ENCODE peak calls at places on chromosomes 6 and 20, in ten cellular contexts. J, N, D, E, H, Y, F, I, O and X are unnamed samples.

GRCh38 chr6:57097596-57097995 is 7.6 kb downstream of the ZNF451 start:
- DNase-seq in J (no peak), N (peak), D (peak), E (no peak), H (no peak), Y (no peak), F (no peak), I (peak), O (no peak), X (no peak)

GRCh38 chr6:101178748-101179147 is 214.8 kb upstream of the GRIK2 start:
- DNase-seq in J (no peak), N (no peak), D (no peak), E (no peak), H (no peak), Y (no peak), F (no peak), I (peak), O (no peak), X (no peak)

GRCh38 chr6:158211273-158212055 is 43.3 kb downstream of the GTF2H5 start:
- DNase-seq in J (no peak), N (peak), D (peak), E (no peak), H (no peak), Y (no peak), F (no peak), I (peak), O (no peak), X (no peak)

GRCh38 chr6:89432875-89433636 is at the start of gene ANKRD6:
- DNase-seq in J (peak), N (peak), D (peak), E (peak), H (peak), Y (peak), F (peak), I (peak), O (peak), X (peak)

GRCh38 chr6:107917468-107918375 is 40.3 kb downstream of the SEC63 start:
- DNase-seq in J (no peak), N (no peak), D (no peak), E (no peak), H (no peak), Y (no peak), F (no peak), I (no peak), O (peak), X (no peak)

GRCh38 chr20:54433653-54434052 is 41.7 kb upstream of the DOK5 start:
- DNase-seq in J (peak), N (no peak), D (no peak), E (no peak), H (no peak), Y (no peak), F (peak), I (no peak), O (no peak), X (no peak)

GRCh38 chr6:114344216-114344970 is 1.6 kb upstream of the HS3ST5 start:
- DNase-seq in J (no peak), N (no peak), D (no peak), E (no peak), H (no peak), Y (no peak), F (no peak), I (no peak), O (no peak), X (no peak)

GRCh38 chr6:40779399-40779798 is 192.2 kb upstream of the LRFN2 start:
- DNase-seq in J (no peak), N (peak), D (peak), E (no peak), H (no peak), Y (no peak), F (no peak), I (peak), O (no peak), X (peak)

GRCh38 chr6:81241717-81242116 is 510.8 kb downstream of the TENT5A start:
- DNase-seq in J (no peak), N (peak), D (peak), E (no peak), H (no peak), Y (no peak), F (peak), I (peak), O (no peak), X (no peak)

GRCh38 chr6:89853068-89853467 is 23.4 kb downstream of the CASP8AP2 start:
- DNase-seq in J (no peak), N (peak), D (peak), E (no peak), H (no peak), Y (no peak), F (no peak), I (peak), O (no peak), X (no peak)

GRCh38 chr6:146670161-146670560 is 71.4 kb downstream of the ADGB start:
- DNase-seq in J (no peak), N (no peak), D (peak), E (no peak), H (no peak), Y (no peak), F (no peak), I (peak), O (no peak), X (no peak)

GRCh38 chr6:37221585-37222124 is 35.9 kb upstream of the TBC1D22B start:
- DNase-seq in J (no peak), N (no peak), D (no peak), E (no peak), H (peak), Y (no peak), F (no peak), I (no peak), O (no peak), X (no peak)

GRCh38 chr6:45710304-45710821 is 305.3 kb downstream of the CLIC5 start:
- DNase-seq in J (no peak), N (no peak), D (peak), E (no peak), H (no peak), Y (no peak), F (no peak), I (peak), O (peak), X (no peak)

GRCh38 chr6:168370310-168370991 is 50.9 kb upstream of the DACT2 start:
- DNase-seq in J (peak), N (no peak), D (peak), E (peak), H (peak), Y (peak), F (peak), I (peak), O (peak), X (no peak)

GRCh38 chr6:16316741-16317251 is 78.4 kb downstream of the GMPR start:
- DNase-seq in J (no peak), N (peak), D (peak), E (no peak), H (no peak), Y (peak), F (peak), I (peak), O (peak), X (no peak)

GRCh38 chr20:3051385-3052019 is 5.7 kb downstream of the MRPS26 start:
- DNase-seq in J (no peak), N (no peak), D (no peak), E (no peak), H (no peak), Y (no peak), F (no peak), I (no peak), O (no peak), X (no peak)

GRCh38 chr20:57509665-57510237 is 15.2 kb downstream of the CTCFL start:
- DNase-seq in J (peak), N (peak), D (peak), E (no peak), H (no peak), Y (no peak), F (no peak), I (peak), O (peak), X (no peak)

GRCh38 chr6:156781882-156782631 is 4.9 kb downstream of the ARID1B start:
- DNase-seq in J (no peak), N (no peak), D (peak), E (no peak), H (no peak), Y (no peak), F (no peak), I (peak), O (no peak), X (no peak)

GRCh38 chr6:7544597-7544996 is 3.1 kb downstream of the DSP start:
- DNase-seq in J (no peak), N (no peak), D (no peak), E (no peak), H (no peak), Y (no peak), F (no peak), I (no peak), O (no peak), X (no peak)

GRCh38 chr6:116997496-116997895 is 120.5 kb downstream of the RFX6 start:
- DNase-seq in J (no peak), N (no peak), D (no peak), E (no peak), H (no peak), Y (no peak), F (no peak), I (no peak), O (no peak), X (no peak)

GRCh38 chr6:166691741-166692140 is 64.7 kb upstream of the RPS6KA2 start:
- DNase-seq in J (no peak), N (no peak), D (no peak), E (no peak), H (no peak), Y (no peak), F (no peak), I (no peak), O (no peak), X (no peak)

GRCh38 chr6:170553686-170554085 is 483 bp upstream of the TBP start:
- DNase-seq in J (peak), N (no peak), D (peak), E (peak), H (no peak), Y (no peak), F (peak), I (peak), O (peak), X (no peak)